ENCODE peak calls at places on chromosomes 6 and 20, in nine cellular contexts. One of them, this sample, is unnamed.

GRCh38 chr6:139010674-139011073 is 17.9 kb upstream of the ABRACL start:
- DNase-seq in astrocyte: no peak
- DNase-seq in tibial artery: no peak
- DNase-seq in Peyer's patch: no peak
- DNase-seq in RWPE1: no peak
- DNase-seq in heart right ventricle: no peak
- DNase-seq in foreskin keratinocyte: no peak
- DNase-seq in cardiac muscle cell: no peak
- DNase-seq in lower lobe of right lung: no peak
- DNase-seq in this sample: no peak

GRCh38 chr6:13234130-13234529 is 94.2 kb downstream of the TBC1D7 start:
- DNase-seq in heart right ventricle: no peak
- DNase-seq in RWPE1: peak
- DNase-seq in foreskin keratinocyte: peak
- DNase-seq in astrocyte: peak
- DNase-seq in tibial artery: no peak
- DNase-seq in lower lobe of right lung: no peak
- DNase-seq in cardiac muscle cell: no peak
- DNase-seq in Peyer's patch: no peak
- DNase-seq in this sample: no peak

GRCh38 chr20:23536601-23537000 is 31.7 kb downstream of the CST9L start:
- DNase-seq in tibial artery: no peak
- DNase-seq in astrocyte: no peak
- DNase-seq in heart right ventricle: no peak
- DNase-seq in cardiac muscle cell: no peak
- DNase-seq in Peyer's patch: no peak
- DNase-seq in lower lobe of right lung: no peak
- DNase-seq in RWPE1: no peak
- DNase-seq in foreskin keratinocyte: no peak
- DNase-seq in this sample: no peak

GRCh38 chr20:63138855-63139341 is 77.0 kb downstream of the YTHDF1 start:
- DNase-seq in cardiac muscle cell: no peak
- DNase-seq in Peyer's patch: no peak
- DNase-seq in tibial artery: no peak
- DNase-seq in foreskin keratinocyte: no peak
- DNase-seq in lower lobe of right lung: no peak
- DNase-seq in astrocyte: peak
- DNase-seq in heart right ventricle: no peak
- DNase-seq in RWPE1: peak
- DNase-seq in this sample: no peak

GRCh38 chr6:30329331-30329730 is 2.6 kb downstream of the TRIM39 start:
- DNase-seq in Peyer's patch: no peak
- DNase-seq in foreskin keratinocyte: no peak
- DNase-seq in RWPE1: no peak
- DNase-seq in heart right ventricle: no peak
- DNase-seq in tibial artery: no peak
- DNase-seq in astrocyte: no peak
- DNase-seq in cardiac muscle cell: no peak
- DNase-seq in lower lobe of right lung: peak
- DNase-seq in this sample: no peak

GRCh38 chr6:42255050-42255449 is 37.4 kb upstream of the MRPS10 start:
- DNase-seq in heart right ventricle: no peak
- DNase-seq in astrocyte: no peak
- DNase-seq in Peyer's patch: no peak
- DNase-seq in foreskin keratinocyte: no peak
- DNase-seq in tibial artery: no peak
- DNase-seq in cardiac muscle cell: no peak
- DNase-seq in RWPE1: no peak
- DNase-seq in lower lobe of right lung: no peak
- DNase-seq in this sample: no peak

GRCh38 chr6:143973097-143973979 is 34.7 kb downstream of the PLAGL1 start:
- DNase-seq in tibial artery: no peak
- DNase-seq in astrocyte: no peak
- DNase-seq in Peyer's patch: no peak
- DNase-seq in heart right ventricle: no peak
- DNase-seq in foreskin keratinocyte: no peak
- DNase-seq in cardiac muscle cell: peak
- DNase-seq in lower lobe of right lung: no peak
- DNase-seq in RWPE1: no peak
- DNase-seq in this sample: no peak

GRCh38 chr6:92911301-92911700 is 508.1 kb downstream of the EPHA7 start:
- DNase-seq in foreskin keratinocyte: no peak
- DNase-seq in astrocyte: no peak
- DNase-seq in RWPE1: no peak
- DNase-seq in cardiac muscle cell: no peak
- DNase-seq in tibial artery: no peak
- DNase-seq in Peyer's patch: no peak
- DNase-seq in heart right ventricle: no peak
- DNase-seq in lower lobe of right lung: no peak
- DNase-seq in this sample: no peak

GRCh38 chr6:96066376-96066775 is 50.6 kb downstream of the FUT9 start:
- DNase-seq in cardiac muscle cell: no peak
- DNase-seq in heart right ventricle: no peak
- DNase-seq in tibial artery: no peak
- DNase-seq in RWPE1: no peak
- DNase-seq in foreskin keratinocyte: no peak
- DNase-seq in Peyer's patch: no peak
- DNase-seq in lower lobe of right lung: no peak
- DNase-seq in astrocyte: no peak
- DNase-seq in this sample: no peak

GRCh38 chr20:39553120-39553519 is 591.0 kb downstream of the DHX35 start:
- DNase-seq in RWPE1: no peak
- DNase-seq in lower lobe of right lung: no peak
- DNase-seq in tibial artery: no peak
- DNase-seq in cardiac muscle cell: no peak
- DNase-seq in Peyer's patch: no peak
- DNase-seq in astrocyte: no peak
- DNase-seq in heart right ventricle: no peak
- DNase-seq in foreskin keratinocyte: no peak
- DNase-seq in this sample: no peak

GRCh38 chr6:39327516-39327915 is 5.0 kb upstream of the KCNK16 start:
- DNase-seq in RWPE1: no peak
- DNase-seq in heart right ventricle: no peak
- DNase-seq in cardiac muscle cell: no peak
- DNase-seq in Peyer's patch: no peak
- DNase-seq in lower lobe of right lung: no peak
- DNase-seq in astrocyte: no peak
- DNase-seq in foreskin keratinocyte: no peak
- DNase-seq in tibial artery: no peak
- DNase-seq in this sample: no peak

GRCh38 chr6:165776699-165777098 is 113.7 kb upstream of the PDE10A start:
- DNase-seq in cardiac muscle cell: no peak
- DNase-seq in heart right ventricle: no peak
- DNase-seq in tibial artery: no peak
- DNase-seq in RWPE1: no peak
- DNase-seq in foreskin keratinocyte: no peak
- DNase-seq in lower lobe of right lung: no peak
- DNase-seq in astrocyte: no peak
- DNase-seq in Peyer's patch: no peak
- DNase-seq in this sample: no peak

GRCh38 chr6:123997223-123997622 is 193.6 kb downstream of the NKAIN2 start:
- DNase-seq in astrocyte: no peak
- DNase-seq in tibial artery: no peak
- DNase-seq in foreskin keratinocyte: no peak
- DNase-seq in heart right ventricle: no peak
- DNase-seq in lower lobe of right lung: no peak
- DNase-seq in Peyer's patch: no peak
- DNase-seq in cardiac muscle cell: peak
- DNase-seq in RWPE1: no peak
- DNase-seq in this sample: no peak

GRCh38 chr6:12440981-12441380 is 150.8 kb downstream of the EDN1 start:
- DNase-seq in cardiac muscle cell: peak
- DNase-seq in Peyer's patch: no peak
- DNase-seq in heart right ventricle: no peak
- DNase-seq in lower lobe of right lung: no peak
- DNase-seq in astrocyte: no peak
- DNase-seq in foreskin keratinocyte: no peak
- DNase-seq in tibial artery: no peak
- DNase-seq in RWPE1: peak
- DNase-seq in this sample: no peak

GRCh38 chr20:10077081-10077471 is 42.3 kb downstream of the ANKEF1 start:
- DNase-seq in tibial artery: no peak
- DNase-seq in foreskin keratinocyte: no peak
- DNase-seq in cardiac muscle cell: no peak
- DNase-seq in heart right ventricle: no peak
- DNase-seq in astrocyte: no peak
- DNase-seq in RWPE1: no peak
- DNase-seq in Peyer's patch: no peak
- DNase-seq in lower lobe of right lung: no peak
- DNase-seq in this sample: no peak
- H3K27ac ChIP-seq in tibial artery: no peak
- H3K27ac ChIP-seq in foreskin keratinocyte: no peak
- H3K27ac ChIP-seq in cardiac muscle cell: no peak
- H3K27ac ChIP-seq in heart right ventricle: peak
- H3K27ac ChIP-seq in astrocyte: no peak
- H3K27ac ChIP-seq in RWPE1: peak
- H3K27ac ChIP-seq in Peyer's patch: no peak
- H3K27ac ChIP-seq in lower lobe of right lung: no peak
- H3K27ac ChIP-seq in this sample: no peak

GRCh38 chr6:152695317-152696043 is 2.2 kb upstream of the MYCT1 start:
- DNase-seq in lower lobe of right lung: no peak
- DNase-seq in cardiac muscle cell: no peak
- DNase-seq in Peyer's patch: no peak
- DNase-seq in tibial artery: no peak
- DNase-seq in heart right ventricle: peak
- DNase-seq in RWPE1: no peak
- DNase-seq in foreskin keratinocyte: peak
- DNase-seq in astrocyte: no peak
- DNase-seq in this sample: no peak

GRCh38 chr6:152700427-152700826 is 2.7 kb downstream of the MYCT1 start:
- DNase-seq in Peyer's patch: no peak
- DNase-seq in lower lobe of right lung: no peak
- DNase-seq in heart right ventricle: no peak
- DNase-seq in tibial artery: no peak
- DNase-seq in foreskin keratinocyte: no peak
- DNase-seq in cardiac muscle cell: no peak
- DNase-seq in astrocyte: no peak
- DNase-seq in RWPE1: no peak
- DNase-seq in this sample: no peak

GRCh38 chr6:152698692-152699091 is 995 bp downstream of the MYCT1 start:
- DNase-seq in heart right ventricle: no peak
- DNase-seq in RWPE1: no peak
- DNase-seq in Peyer's patch: no peak
- DNase-seq in astrocyte: no peak
- DNase-seq in cardiac muscle cell: no peak
- DNase-seq in tibial artery: no peak
- DNase-seq in lower lobe of right lung: no peak
- DNase-seq in foreskin keratinocyte: no peak
- DNase-seq in this sample: no peak

GRCh38 chr6:152696543-152696942 is 1.2 kb upstream of the MYCT1 start:
- DNase-seq in Peyer's patch: no peak
- DNase-seq in RWPE1: peak
- DNase-seq in tibial artery: no peak
- DNase-seq in cardiac muscle cell: no peak
- DNase-seq in lower lobe of right lung: no peak
- DNase-seq in foreskin keratinocyte: peak
- DNase-seq in heart right ventricle: no peak
- DNase-seq in astrocyte: peak
- DNase-seq in this sample: no peak

DNA sequence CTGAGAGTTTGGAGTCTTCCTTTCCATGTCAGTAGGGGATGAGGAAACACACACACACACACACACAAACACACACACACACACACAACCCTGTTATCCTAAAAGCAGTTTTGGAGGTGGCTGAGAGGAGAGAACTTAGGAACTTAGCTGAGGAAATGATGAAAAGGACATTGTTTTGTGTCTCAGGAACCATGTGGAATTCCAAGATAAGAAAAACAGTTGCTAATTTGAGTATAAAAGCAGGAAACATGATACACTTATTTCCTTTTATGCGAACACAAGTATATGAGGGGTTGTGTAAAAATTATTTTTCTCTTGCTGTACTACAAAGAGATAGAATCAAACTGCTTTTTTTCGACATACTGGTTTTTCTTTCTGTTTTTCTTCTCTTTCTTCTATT is at the start of gene MYCT1:
- DNase-seq in cardiac muscle cell: no peak
- DNase-seq in heart right ventricle: peak
- DNase-seq in RWPE1: no peak
- DNase-seq in lower lobe of right lung: no peak
- DNase-seq in astrocyte: no peak
- DNase-seq in tibial artery: no peak
- DNase-seq in Peyer's patch: no peak
- DNase-seq in foreskin keratinocyte: no peak
- DNase-seq in this sample: no peak
- TF ChIP-seq CTCF in cardiac muscle cell: no peak
- TF ChIP-seq CTCF in heart right ventricle: no peak
- TF ChIP-seq CTCF in RWPE1: no peak
- TF ChIP-seq CTCF in lower lobe of right lung: no peak
- TF ChIP-seq CTCF in astrocyte: no peak
- TF ChIP-seq CTCF in tibial artery: no peak
- TF ChIP-seq CTCF in Peyer's patch: no peak
- TF ChIP-seq CTCF in foreskin keratinocyte: no peak
- TF ChIP-seq CTCF in this sample: no peak

DNA sequence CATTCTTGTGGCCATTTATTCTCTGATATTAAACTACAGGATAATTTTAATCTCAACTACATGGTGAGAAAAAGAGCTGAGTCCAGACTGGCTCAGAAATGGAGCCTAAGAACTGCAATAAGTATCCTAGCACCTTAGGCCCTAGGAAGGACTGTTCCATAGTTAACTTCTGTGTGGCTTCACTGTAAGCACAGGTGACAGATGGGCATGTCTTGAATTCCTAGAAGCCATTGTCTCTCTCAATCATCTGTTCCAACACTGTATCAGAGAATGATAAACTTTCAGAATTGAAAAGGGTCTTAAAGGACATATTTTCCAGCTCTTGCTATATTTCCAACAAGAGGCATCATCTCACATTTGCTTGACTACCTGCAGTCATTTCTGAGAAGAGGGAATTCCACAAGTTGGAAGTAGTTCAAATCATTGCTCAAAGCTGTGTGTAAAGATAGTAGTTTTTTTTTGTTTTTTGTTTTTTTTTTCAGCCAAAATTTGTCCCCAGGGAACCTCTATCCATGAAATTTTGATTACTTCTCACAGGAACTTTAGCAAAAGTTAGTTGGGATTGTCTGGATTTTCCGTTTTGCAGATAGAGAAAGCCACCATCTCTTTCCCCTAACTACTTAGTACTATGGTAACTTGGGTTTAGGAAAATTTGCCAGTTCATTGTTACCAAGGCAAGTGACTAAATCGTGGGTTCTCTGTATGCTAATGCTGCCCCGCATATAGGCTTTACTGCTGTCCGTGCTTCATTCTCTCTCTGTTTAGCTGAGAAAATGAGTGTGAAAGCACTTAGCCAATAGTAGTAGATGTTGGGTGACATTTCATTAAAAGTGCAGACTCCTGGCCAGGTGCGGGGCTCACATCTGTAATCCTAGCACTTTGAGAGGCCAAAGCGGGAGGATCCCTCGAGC is 47.2 kb downstream of the KCNS1 start:
- DNase-seq in lower lobe of right lung: no peak
- DNase-seq in RWPE1: no peak
- DNase-seq in cardiac muscle cell: no peak
- DNase-seq in Peyer's patch: no peak
- DNase-seq in tibial artery: no peak
- DNase-seq in heart right ventricle: no peak
- DNase-seq in astrocyte: no peak
- DNase-seq in foreskin keratinocyte: no peak
- DNase-seq in this sample: no peak
- H3K27ac ChIP-seq in lower lobe of right lung: peak
- H3K27ac ChIP-seq in RWPE1: no peak
- H3K27ac ChIP-seq in cardiac muscle cell: peak
- H3K27ac ChIP-seq in Peyer's patch: no peak
- H3K27ac ChIP-seq in tibial artery: peak
- H3K27ac ChIP-seq in heart right ventricle: peak
- H3K27ac ChIP-seq in astrocyte: peak
- H3K27ac ChIP-seq in foreskin keratinocyte: no peak
- H3K27ac ChIP-seq in this sample: peak

GRCh38 chr6:32046450-32047083 is 8.4 kb downstream of the CYP21A2 start:
- DNase-seq in tibial artery: peak
- DNase-seq in cardiac muscle cell: no peak
- DNase-seq in astrocyte: no peak
- DNase-seq in RWPE1: no peak
- DNase-seq in heart right ventricle: peak
- DNase-seq in Peyer's patch: no peak
- DNase-seq in lower lobe of right lung: no peak
- DNase-seq in foreskin keratinocyte: no peak
- DNase-seq in this sample: no peak
- TF ChIP-seq CTCF in tibial artery: no peak
- TF ChIP-seq CTCF in cardiac muscle cell: no peak
- TF ChIP-seq CTCF in astrocyte: no peak
- TF ChIP-seq CTCF in RWPE1: no peak
- TF ChIP-seq CTCF in heart right ventricle: no peak
- TF ChIP-seq CTCF in Peyer's patch: no peak
- TF ChIP-seq CTCF in lower lobe of right lung: no peak
- TF ChIP-seq CTCF in foreskin keratinocyte: no peak
- TF ChIP-seq CTCF in this sample: no peak

This sample was measured in ascending aorta.